ENCODE peak calls at places on chromosomes 2 and 18, in six cellular contexts. I is IMR-90, K is H9, D is mammary epithelial cell, Z is endothelial cell of umbilical vein, Q is NT2/D1. W is an unnamed sample.

GRCh38 chr2:26772064-26773001 is 8.2 kb downstream of the SLC35F6 start:
- DNase-seq in Q (no peak), Z (peak; percentile 51), K (no peak), I (peak; percentile 38), D (peak; percentile 41), W (no peak)

GRCh38 chr2:74199871-74200305 is 1.5 kb downstream of the MTHFD2 start:
- DNase-seq in I (peak; percentile 12), K (no peak), Q (no peak), Z (peak; percentile 30), D (peak; percentile 33), W (peak; percentile 53)

GRCh38 chr2:86368181-86368824 is 30.9 kb upstream of the REEP1 start:
- DNase-seq in I (peak; percentile 39), D (peak; percentile 20), K (peak; percentile 79), Q (peak; percentile 55), Z (peak; percentile 57), W (peak; percentile 86)

GRCh38 chr2:84741182-84741822 is 139.6 kb downstream of the TRABD2A start:
- DNase-seq in D (peak; percentile 32), K (peak; percentile 85), Z (peak; percentile 8), Q (peak; percentile 16), I (peak; percentile 43), W (peak; percentile 88)

GRCh38 chr2:191265311-191266170 is 20.3 kb downstream of the MYO1B start:
- DNase-seq in I (peak; percentile 70), K (no peak), Z (no peak), D (no peak), Q (no peak), W (no peak)

GRCh38 chr2:85433511-85434089 is 15.1 kb downstream of the SH2D6 start:
- DNase-seq in K (no peak), I (peak; percentile 96), D (peak; percentile 92), Z (no peak), Q (no peak), W (peak; percentile 73)

GRCh38 chr2:199452991-199453379 is 4.8 kb downstream of the SATB2 start:
- DNase-seq in Z (no peak), I (no peak), K (no peak), Q (no peak), D (no peak), W (no peak)

GRCh38 chr2:200318940-200319435 is 12.5 kb downstream of the SPATS2L start:
- DNase-seq in K (no peak), I (no peak), D (no peak), Q (no peak), Z (no peak), W (no peak)

GRCh38 chr2:73707058-73707457 is 30.1 kb downstream of the TPRKB start:
- DNase-seq in Z (peak; percentile 8), Q (no peak), I (no peak), K (no peak), D (no peak), W (peak; percentile 73)

GRCh38 chr2:133457862-133458261 is 110.4 kb downstream of the NCKAP5 start:
- DNase-seq in I (no peak), D (no peak), Q (no peak), K (no peak), Z (no peak), W (no peak)

GRCh38 chr2:48626047-48626446 is 8.4 kb downstream of the GTF2A1L start:
- DNase-seq in K (no peak), D (no peak), I (no peak), Z (no peak), Q (no peak), W (no peak)

GRCh38 chr2:121283670-121284245 is 1.2 kb downstream of the TFCP2L1 start:
- DNase-seq in I (no peak), Z (no peak), K (no peak), Q (no peak), D (peak; percentile 41), W (no peak)

GRCh38 chr18:10046178-10046807 is 132.5 kb downstream of the VAPA start:
- DNase-seq in I (no peak), K (no peak), D (no peak), Q (no peak), Z (no peak), W (peak; percentile 11)

GRCh38 chr2:119650971-119651370 is 28.0 kb upstream of the TMEM177 start:
- DNase-seq in I (no peak), Q (no peak), D (no peak), K (no peak), Z (no peak), W (no peak)

GRCh38 chr2:47899915-47900314 is 6.4 kb downstream of the FBXO11 start:
- DNase-seq in Q (no peak), K (no peak), Z (peak; percentile 26), I (no peak), D (no peak), W (no peak)

GRCh38 chr2:196660264-196660663 is 20.7 kb downstream of the CCDC150 start:
- DNase-seq in Q (no peak), I (peak; percentile 63), Z (peak; percentile 13), K (no peak), D (peak; percentile 12), W (no peak)

GRCh38 chr2:156132130-156132529 is 200.4 kb downstream of the NR4A2 start:
- DNase-seq in K (no peak), D (no peak), Q (no peak), I (no peak), Z (no peak), W (no peak)

GRCh38 chr2:230512955-230513748 is 97.2 kb downstream of the SP100 start:
- DNase-seq in Z (peak; percentile 12), K (no peak), Q (no peak), I (no peak), D (no peak), W (no peak)

GRCh38 chr2:148179724-148180123 is 158.8 kb downstream of the MBD5 start:
- DNase-seq in Q (no peak), Z (no peak), D (no peak), K (no peak), I (no peak), W (no peak)

GRCh38 chr2:112305132-112305531 is 29.7 kb downstream of the ZC3H6 start:
- DNase-seq in Z (no peak), K (no peak), Q (no peak), I (no peak), D (no peak), W (no peak)

GRCh38 chr18:50870138-50870845 is 8.6 kb upstream of the ME2 start:
- DNase-seq in Z (peak; percentile 20), Q (no peak), I (peak; percentile 73), D (peak; percentile 95), K (no peak), W (no peak)

GRCh38 chr2:1234731-1235308 is 178.4 kb upstream of the TPO start:
- DNase-seq in Q (no peak), D (no peak), Z (no peak), K (no peak), I (peak; percentile 6), W (no peak)

GRCh38 chr2:138395565-138396306 is 105.8 kb upstream of the SPOPL start:
- DNase-seq in Q (no peak), D (peak; percentile 90), K (no peak), Z (no peak), I (peak; percentile 42), W (no peak)

DNA sequence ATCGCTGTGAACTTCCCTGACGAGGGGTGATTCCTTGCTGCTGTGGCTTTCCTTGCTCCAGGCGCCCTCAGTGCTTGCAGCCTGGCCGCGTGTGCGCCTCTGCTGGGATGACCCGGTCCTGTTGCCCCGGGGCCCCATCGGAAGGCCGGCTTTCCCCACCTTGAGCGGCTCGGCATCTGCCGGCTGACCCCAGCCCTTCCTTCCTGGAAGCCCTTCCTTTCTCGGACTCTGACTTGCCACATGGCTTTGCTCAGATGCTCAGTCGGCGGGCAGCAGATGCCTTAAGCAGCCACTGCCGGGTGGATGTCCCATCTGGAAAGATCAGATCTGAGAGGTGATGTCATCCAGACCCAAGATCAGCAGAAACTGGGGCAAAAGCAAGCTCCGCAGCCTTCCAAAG is 100.5 kb upstream of the ODC1 start:
- DNase-seq in Z (peak; percentile 52), I (peak; percentile 16), D (no peak), Q (no peak), K (peak; percentile 65), W (peak; percentile 76)
- H3K9ac ChIP-seq in Z (no peak overlapping the region), I (no peak overlapping the region), D (no peak overlapping the region), Q (peak overlapping the region; percentile 42), K (no peak overlapping the region), W (no peak overlapping the region)

GRCh38 chr2:54097124-54097523 is 18.3 kb upstream of the ACYP2 start:
- DNase-seq in D (no peak), K (no peak), Q (no peak), Z (no peak), I (no peak), W (no peak)

GRCh38 chr2:54103454-54104314 is 11.7 kb upstream of the ACYP2 start:
- DNase-seq in K (peak; percentile 80), Q (peak; percentile 38), D (peak; percentile 91), Z (peak; percentile 91), I (peak; percentile 54), W (peak; percentile 84)

GRCh38 chr2:54100772-54101171 is 14.6 kb upstream of the ACYP2 start:
- DNase-seq in D (no peak), Z (no peak), Q (no peak), K (no peak), I (no peak), W (no peak)

GRCh38 chr2:54099834-54100595 is 15.4 kb upstream of the ACYP2 start:
- DNase-seq in D (no peak), I (no peak), K (no peak), Z (no peak), Q (no peak), W (no peak)

GRCh38 chr2:54099370-54099769 is 16.0 kb upstream of the ACYP2 start:
- DNase-seq in Z (no peak), Q (no peak), D (no peak), K (no peak), I (no peak), W (no peak)
- H3K9ac ChIP-seq in Z (no peak overlapping the region), Q (no peak overlapping the region), D (no peak overlapping the region), K (no peak overlapping the region), I (no peak overlapping the region), W (no peak overlapping the region)

DNA sequence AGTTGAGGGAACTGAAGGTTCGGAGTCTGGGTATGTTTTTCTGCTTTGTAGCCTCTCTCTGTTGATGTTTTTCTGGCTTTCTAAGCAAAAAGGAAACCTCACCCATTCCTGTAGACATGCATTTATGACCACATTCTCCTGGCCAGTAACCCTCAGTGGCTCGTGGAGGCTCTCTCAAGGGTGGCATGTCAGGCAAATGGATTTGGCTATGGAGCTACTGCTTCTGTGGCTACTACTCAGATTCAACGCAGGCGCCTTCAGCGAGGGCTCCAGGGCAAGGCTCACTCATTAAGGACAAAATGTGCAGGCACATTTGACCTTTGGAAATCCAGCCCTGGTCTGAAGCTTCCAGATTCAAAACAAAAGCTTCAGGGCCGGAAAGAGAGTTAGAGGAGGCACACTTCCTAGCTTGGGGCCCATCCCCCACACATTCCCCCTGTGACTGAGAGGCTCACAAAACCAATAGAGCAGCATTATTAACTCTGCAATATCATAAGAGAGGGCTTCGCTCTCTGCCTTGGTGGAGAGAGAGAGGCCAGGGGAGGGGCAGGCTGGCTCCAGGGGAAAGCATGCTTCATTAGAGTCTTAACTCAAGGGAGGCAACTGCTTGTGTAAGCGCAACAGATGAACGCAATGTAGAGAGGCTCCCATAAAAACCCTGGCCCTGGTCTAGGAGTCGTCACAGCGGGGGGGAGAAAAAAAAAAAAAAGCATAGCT is 22.1 kb downstream of the KLF7 start:
- DNase-seq in K (peak; percentile 34), I (no peak), Z (peak; percentile 91), Q (no peak), D (no peak), W (peak; percentile 72)
- H3K9ac ChIP-seq in K (no peak overlapping the region), I (no peak overlapping the region), Z (peak overlapping the region; percentile 78), Q (no peak overlapping the region), D (no peak overlapping the region), W (no peak overlapping the region)

DNA sequence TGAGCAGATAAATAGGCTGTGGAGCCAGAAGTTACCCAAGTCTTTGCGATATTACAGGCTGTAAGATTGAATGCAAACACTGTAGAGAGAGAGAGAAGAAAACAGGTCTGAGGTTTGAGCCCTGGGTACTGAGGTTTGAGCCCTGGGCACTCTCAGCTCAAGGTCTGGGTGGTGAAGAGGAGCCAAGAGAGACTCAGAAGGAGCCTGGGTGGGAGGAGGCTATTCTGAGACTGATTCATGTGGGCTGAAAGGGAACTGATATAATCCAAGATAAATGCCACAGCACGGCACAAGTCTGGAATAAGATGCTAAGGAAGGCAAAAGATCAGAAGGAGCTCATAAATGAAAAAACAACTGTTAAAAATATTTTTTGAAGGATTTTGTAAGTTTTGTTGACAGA is 407.6 kb upstream of the HS6ST1 start:
- DNase-seq in D (no peak), Q (no peak), Z (no peak), K (no peak), I (no peak), W (no peak)
- H3K9ac ChIP-seq in D (no peak overlapping the region), Q (no peak overlapping the region), Z (no peak overlapping the region), K (no peak overlapping the region), I (no peak overlapping the region), W (no peak overlapping the region)

W was measured in endodermal cell.